ENCODE peak calls at places on chromosomes 3 and 15, in ten cellular contexts. K, F, W, T, Z, Y, M, G, I and E are unnamed samples.

GRCh38 chr15:52558196-52558595 is 10.6 kb downstream of the ARPP19 start:
- DNase-seq in M (no peak), T (peak), I (peak), K (peak), Y (no peak), G (peak), Z (peak), W (no peak), F (no peak), E (peak)

GRCh38 chr15:70342554-70343548 is 245.1 kb upstream of the TLE3 start:
- DNase-seq in Y (no peak), K (no peak), G (no peak), M (no peak), Z (no peak), I (no peak), F (no peak), T (no peak), W (no peak), E (no peak)

GRCh38 chr15:69351333-69351732 is 52.6 kb downstream of the PAQR5 start:
- DNase-seq in W (no peak), M (no peak), Y (no peak), G (no peak), F (no peak), Z (no peak), K (no peak), T (no peak), I (no peak), E (no peak)

GRCh38 chr15:89307046-89307587 is 27.5 kb downstream of the POLG start:
- DNase-seq in G (no peak), Z (no peak), Y (no peak), T (peak), F (no peak), W (no peak), I (no peak), M (no peak), K (no peak), E (no peak)

GRCh38 chr3:98733055-98733777 is 29.9 kb upstream of the ST3GAL6 start:
- DNase-seq in Y (peak), M (peak), K (no peak), I (peak), G (no peak), F (no peak), Z (no peak), W (no peak), T (peak), E (peak)

GRCh38 chr15:38726187-38726586 is 161.6 kb upstream of the RASGRP1 start:
- DNase-seq in W (no peak), K (no peak), G (no peak), M (no peak), Y (no peak), F (no peak), T (no peak), Z (no peak), I (no peak), E (no peak)

GRCh38 chr3:55795736-55796135 is 308.6 kb upstream of the WNT5A start:
- DNase-seq in T (peak), I (no peak), F (no peak), W (no peak), Y (no peak), G (no peak), Z (no peak), K (no peak), M (no peak), E (no peak)

GRCh38 chr3:119662604-119663377 is 2.4 kb upstream of the POPDC2 start:
- DNase-seq in F (no peak), Y (no peak), W (no peak), T (peak), G (no peak), Z (no peak), K (no peak), I (no peak), M (no peak), E (no peak)